ENCODE peak calls at places on chromosomes 2 and 18, in four cellular contexts. F, B, Q and T are unnamed samples.

GRCh38 chr2:36356990-36357505 is 1.5 kb downstream of the CRIM1 start:
- DNase-seq in F (no peak), Q (no peak), B (no peak), T (no peak)

GRCh38 chr2:173448938-173449471 is 94.3 kb downstream of the CDCA7 start:
- DNase-seq in F (peak), B (peak), Q (peak), T (peak)

GRCh38 chr18:8711736-8712135 is 6.4 kb downstream of the MTCL1 start:
- DNase-seq in F (no peak), B (no peak), Q (no peak), T (no peak)

GRCh38 chr2:232038251-232038897 is 76.9 kb downstream of the DIS3L2 start:
- DNase-seq in B (no peak), Q (no peak), F (no peak), T (no peak)

GRCh38 chr18:49613741-49614151 is 51.9 kb downstream of the LIPG start:
- DNase-seq in Q (no peak), B (no peak), F (no peak), T (no peak)

GRCh38 chr2:119301413-119301812 is 65.2 kb downstream of the C2orf76 start:
- DNase-seq in Q (peak), B (no peak), F (no peak), T (no peak)

GRCh38 chr2:208361077-208361441 is 45.5 kb upstream of the PTH2R start:
- DNase-seq in F (no peak), B (no peak), Q (no peak), T (no peak)

GRCh38 chr2:43605851-43606250 is 10.0 kb upstream of the THADA start:
- DNase-seq in Q (no peak), F (no peak), B (no peak), T (no peak)

GRCh38 chr2:161075701-161076100 is 84.5 kb upstream of the TANK start:
- DNase-seq in Q (no peak), F (no peak), B (no peak), T (no peak)

GRCh38 chr2:126778561-126779285 is 120.0 kb upstream of the TEX51 start:
- DNase-seq in Q (no peak), B (no peak), F (no peak), T (no peak)